ENCODE peak calls at places on chromosomes 4 and X, in five cellular contexts. C is breast epithelium; T is CD8-positive, alpha-beta memory T cell; S is ovary; R is psoas muscle. D is an unnamed sample.
A peak's percentile ranks its signal among the peaks of the same experiment; 100 is the strongest.

GRCh38 chr4:83093060-83093640 is 21.4 kb downstream of the PLAC8 start:
- DNase-seq in C (no peak), T (no peak), S (no peak), R (no peak), D (no peak)

GRCh38 chr4:24067781-24068193 is 177.9 kb upstream of the PPARGC1A start:
- DNase-seq in C (peak; percentile 33), T (no peak), S (no peak), R (peak; percentile 82), D (no peak)

GRCh38 chrX:24025741-24026402 is 1.1 kb downstream of the KLHL15 start:
- DNase-seq in C (peak; percentile 26), T (no peak), S (no peak), R (no peak), D (no peak)

GRCh38 chr4:35541888-35542213 is 702.5 kb downstream of the ARAP2 start:
- DNase-seq in C (no peak), T (no peak), S (no peak), R (no peak), D (no peak)

GRCh38 chrX:41176263-41176662 is 91.0 kb downstream of the USP9X start:
- DNase-seq in C (no peak), T (no peak), S (no peak), R (no peak), D (no peak)

GRCh38 chrX:43526206-43526605 is 129.9 kb upstream of the MAOA start:
- DNase-seq in C (no peak), T (no peak), S (no peak), R (no peak), D (no peak)

GRCh38 chr4:55758570-55758969 is 61.0 kb upstream of the EXOC1L start:
- DNase-seq in C (no peak), T (no peak), S (no peak), R (no peak), D (no peak)

GRCh38 chr4:3716034-3716875 is 49.9 kb upstream of the ADRA2C start:
- DNase-seq in C (no peak), T (no peak), S (no peak), R (peak; percentile 25), D (no peak)

GRCh38 chrX:45778621-45779020 is 577.9 kb upstream of the DIPK2B start:
- DNase-seq in C (no peak), T (no peak), S (no peak), R (no peak), D (no peak)

GRCh38 chr4:82044141-82044993 is 329.4 kb downstream of the HNRNPD start:
- DNase-seq in C (no peak), T (no peak), S (peak; percentile 71), R (peak; percentile 73), D (no peak)

GRCh38 chrX:39418132-39418935 is 617.1 kb downstream of the MID1IP1 start:
- DNase-seq in C (no peak), T (no peak), S (no peak), R (no peak), D (no peak)
- H3K27ac ChIP-seq in C (no peak overlapping the region), T (no peak overlapping the region), S (peak overlapping the region; percentile 72), R (no peak overlapping the region), D (no peak overlapping the region)

GRCh38 chr4:118759481-118759880 is 74.3 kb downstream of the METTL14 start:
- DNase-seq in C (no peak), T (no peak), S (no peak), R (no peak), D (no peak)
- H3K4me1 ChIP-seq in C (peaks cover 3% of the 10 kb centered on the region), T (no peaks in the 10 kb centered on the region), S (peaks cover 13% of the 10 kb centered on the region), R (peaks cover 16% of the 10 kb centered on the region), D (peaks cover 76% of the 10 kb centered on the region)

GRCh38 chrX:115089419-115089818 is 72.0 kb upstream of the IL13RA2 start:
- DNase-seq in C (no peak), T (no peak), S (no peak), R (no peak), D (no peak)
- H3K27ac ChIP-seq in C (no peak overlapping the region), T (no peak overlapping the region), S (no peak overlapping the region), R (no peak overlapping the region), D (no peak overlapping the region)

DNA sequence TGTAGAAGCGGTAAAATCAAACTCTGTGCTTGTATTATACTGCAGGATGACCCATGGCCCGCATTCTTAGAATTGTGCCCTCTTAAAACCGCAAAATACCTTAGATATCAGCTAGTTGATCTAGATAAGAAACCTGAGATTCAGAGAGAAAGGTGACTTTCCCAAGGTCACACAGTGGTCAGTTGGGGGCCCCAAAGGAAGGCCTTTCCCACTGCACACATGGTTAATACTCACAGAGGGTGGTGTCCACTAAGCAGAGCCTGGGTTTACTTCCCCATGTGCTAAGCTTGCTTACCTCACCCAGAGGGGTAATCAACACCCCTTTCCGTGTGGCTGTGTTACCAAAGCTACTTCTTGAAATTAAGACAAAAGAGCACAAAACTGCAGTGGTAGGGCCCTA is 66.3 kb downstream of the RBM47 start:
- DNase-seq in C (no peak), T (no peak), S (no peak), R (no peak), D (no peak)
- H3K4me1 ChIP-seq in C (no peaks in the 10 kb centered on the region), T (no peaks in the 10 kb centered on the region), S (peaks cover 12% of the 10 kb centered on the region), R (no peaks in the 10 kb centered on the region), D (no peaks in the 10 kb centered on the region)

GRCh38 chr4:185810746-185811508 is 1.1 kb downstream of the SORBS2 start:
- DNase-seq in C (no peak), T (no peak), S (no peak), R (no peak), D (no peak)
- H3K27ac ChIP-seq in C (peak overlapping the region; percentile 74), T (no peak overlapping the region), S (peak overlapping the region; percentile 23), R (no peak overlapping the region), D (no peak overlapping the region)

DNA sequence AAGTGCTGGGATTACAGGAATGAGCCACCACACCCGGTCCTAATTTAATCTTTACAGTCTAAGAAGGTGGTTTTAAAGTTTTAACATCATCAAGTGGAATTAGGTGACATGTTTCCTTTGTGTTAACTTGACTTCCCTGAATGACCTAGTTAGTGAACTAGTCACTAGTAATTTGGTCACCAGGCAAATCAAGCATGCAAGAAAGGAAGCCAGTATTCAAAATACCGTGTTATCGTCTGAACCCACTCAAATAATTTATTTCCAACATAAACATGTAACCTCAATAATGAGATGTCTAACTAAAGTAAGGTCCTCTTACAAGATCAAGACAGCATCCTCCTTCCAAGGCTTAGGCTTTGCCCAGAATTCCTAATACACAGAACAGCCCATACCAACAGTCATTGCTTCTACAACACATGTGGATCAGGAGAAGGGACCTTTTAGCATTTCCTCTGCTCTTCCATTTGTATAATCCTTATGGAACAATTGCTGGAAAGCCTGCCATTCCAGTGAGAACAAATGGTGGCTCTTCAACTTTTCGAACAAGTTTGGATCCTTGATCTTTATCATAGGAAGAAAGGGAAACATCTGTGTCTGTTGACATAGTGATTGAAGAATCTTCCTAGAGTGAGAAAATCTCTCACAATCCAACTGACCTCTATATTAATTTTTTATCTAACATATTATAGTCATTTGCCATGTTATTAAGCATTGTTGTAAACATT is 97.2 kb downstream of the ANXA3 start:
- DNase-seq in C (no peak), T (no peak), S (no peak), R (no peak), D (no peak)
- H3K4me1 ChIP-seq in C (peaks cover 5% of the 10 kb centered on the region), T (no peaks in the 10 kb centered on the region), S (peaks cover 2% of the 10 kb centered on the region), R (peaks cover 13% of the 10 kb centered on the region), D (no peaks in the 10 kb centered on the region)

GRCh38 chrX:39848900-39849299 is 248.9 kb downstream of the BCOR start:
- DNase-seq in C (no peak), T (no peak), S (no peak), R (no peak), D (no peak)
- H3K27ac ChIP-seq in C (no peak overlapping the region), T (no peak overlapping the region), S (no peak overlapping the region), R (no peak overlapping the region), D (no peak overlapping the region)

DNA sequence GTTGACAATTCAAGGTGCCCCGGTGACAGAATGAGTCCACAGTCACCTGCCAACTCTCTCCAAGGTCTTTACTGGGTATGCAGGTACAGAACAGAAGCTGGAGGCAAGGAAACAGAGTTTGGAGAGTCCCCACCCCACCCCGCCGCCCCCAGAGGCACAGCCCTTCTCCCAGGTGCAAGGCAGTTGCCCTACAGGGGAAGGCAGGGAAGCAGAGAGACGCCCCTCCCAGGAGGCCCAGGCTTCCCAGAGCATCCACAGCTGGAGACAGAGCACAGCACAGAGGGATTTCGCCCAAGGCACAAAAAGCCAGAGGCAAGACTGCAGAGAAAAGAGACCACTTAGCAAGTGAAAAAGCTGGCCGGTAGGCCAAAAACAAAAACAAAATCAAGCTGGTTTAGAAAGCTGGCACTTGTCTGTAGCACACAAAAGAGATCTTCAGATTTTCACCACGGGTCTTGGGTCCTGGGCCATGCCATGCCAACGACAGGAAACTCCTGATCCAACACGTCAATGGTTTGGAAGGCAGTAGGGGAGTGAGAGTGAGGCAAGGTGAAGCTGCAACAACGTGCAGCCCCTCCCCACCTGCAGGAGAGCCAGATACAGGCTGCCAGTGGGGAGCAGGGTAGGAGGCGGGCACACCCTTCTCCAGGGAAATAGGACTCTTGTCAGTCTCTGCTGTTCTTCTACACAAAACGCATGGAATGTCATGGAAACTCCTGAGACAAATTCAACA is 113.3 kb downstream of the AFAP1 start:
- DNase-seq in C (no peak), T (no peak), S (no peak), R (no peak), D (no peak)
- H3K4me1 ChIP-seq in C (peaks cover 5% of the 10 kb centered on the region), T (peaks cover 29% of the 10 kb centered on the region), S (peaks cover 19% of the 10 kb centered on the region), R (peaks cover 49% of the 10 kb centered on the region), D (peaks cover 30% of the 10 kb centered on the region)

GRCh38 chr4:10161146-10161545 is 44.5 kb upstream of the WDR1 start:
- DNase-seq in C (no peak), T (no peak), S (no peak), R (no peak), D (no peak)

GRCh38 chr4:10160280-10160856 is 43.8 kb upstream of the WDR1 start:
- DNase-seq in C (no peak), T (peak; percentile 19), S (no peak), R (no peak), D (no peak)

GRCh38 chr4:10163296-10163695 is 46.7 kb upstream of the WDR1 start:
- DNase-seq in C (no peak), T (no peak), S (no peak), R (no peak), D (no peak)

GRCh38 chr4:10161840-10162239 is 45.2 kb upstream of the WDR1 start:
- DNase-seq in C (no peak), T (peak; percentile 46), S (no peak), R (no peak), D (no peak)

GRCh38 chr4:10162341-10163000 is 45.9 kb upstream of the WDR1 start:
- DNase-seq in C (no peak), T (no peak), S (no peak), R (no peak), D (no peak)
- H3K27ac ChIP-seq in C (no peak overlapping the region), T (no peak overlapping the region), S (no peak overlapping the region), R (no peak overlapping the region), D (no peak overlapping the region)